ENCODE peak calls at places on chromosome 14, in six cellular contexts. D is cardiac muscle cell, E is IMR-90, R is mucosa of descending colon, H is colonic mucosa, U is astrocyte of the spinal cord. Y is an unnamed sample.

GRCh38 chr14:75257241-75257640 is 21.4 kb upstream of the FOS start:
- DNase-seq in D (no peak), E (peak), R (no peak), H (no peak), U (no peak), Y (no peak)

GRCh38 chr14:95452176-95452889 is 64.1 kb downstream of the SYNE3 start:
- DNase-seq in D (peak), E (no peak), R (no peak), H (no peak), U (no peak), Y (peak)

GRCh38 chr14:52091913-52092312 is 23.1 kb upstream of the NID2 start:
- DNase-seq in D (no peak), E (no peak), R (no peak), H (no peak), U (no peak), Y (no peak)

GRCh38 chr14:90839024-90839888 is 23.0 kb upstream of the TTC7B start:
- DNase-seq in D (peak), E (peak), R (no peak), H (no peak), U (peak), Y (no peak)

GRCh38 chr14:94307410-94307992 is 14.4 kb upstream of the SERPINA10 start:
- DNase-seq in D (no peak), E (no peak), R (no peak), H (peak), U (no peak), Y (no peak)

GRCh38 chr14:66662374-66662773 is 154.4 kb downstream of the GPHN start:
- DNase-seq in D (peak), E (no peak), R (no peak), H (no peak), U (no peak), Y (peak)

GRCh38 chr14:34678306-34678705 is 36.1 kb downstream of the CFL2 start:
- DNase-seq in D (peak), E (no peak), R (no peak), H (no peak), U (peak), Y (no peak)

GRCh38 chr14:96249016-96249415 is 7.0 kb upstream of the BDKRB1 start:
- DNase-seq in D (peak), E (peak), R (no peak), H (no peak), U (peak), Y (no peak)

GRCh38 chr14:32203928-32204357 is 874 bp upstream of the RNU6-8 start:
- DNase-seq in D (peak), E (no peak), R (peak), H (peak), U (no peak), Y (peak)

GRCh38 chr14:89615421-89615820 is 198.4 kb upstream of the FOXN3 start:
- DNase-seq in D (peak), E (no peak), R (no peak), H (no peak), U (no peak), Y (no peak)

GRCh38 chr14:23153891-23154796 is 29.3 kb downstream of the SLC7A8 start:
- DNase-seq in D (peak), E (no peak), R (peak), H (peak), U (no peak), Y (peak)

GRCh38 chr14:96424104-96424989 is 32.4 kb downstream of the AK7 start:
- DNase-seq in D (peak), E (peak), R (peak), H (peak), U (peak), Y (peak)

GRCh38 chr14:76880432-76880831 is 54.2 kb downstream of the LRRC74A start:
- DNase-seq in D (no peak), E (no peak), R (no peak), H (no peak), U (no peak), Y (no peak)

GRCh38 chr14:100739306-100739705 is 12.6 kb downstream of the DLK1 start:
- DNase-seq in D (no peak), E (no peak), R (no peak), H (no peak), U (no peak), Y (no peak)

GRCh38 chr14:38847161-38847560 is 255.9 kb downstream of the SEC23A start:
- DNase-seq in D (no peak), E (no peak), R (no peak), H (no peak), U (no peak), Y (no peak)

GRCh38 chr14:50320279-50320678 is 8.2 kb downstream of the DMAC2L start:
- DNase-seq in D (peak), E (peak), R (no peak), H (no peak), U (peak), Y (no peak)

GRCh38 chr14:64864258-64864657 is 15.4 kb downstream of the SPTB start:
- DNase-seq in D (no peak), E (no peak), R (no peak), H (no peak), U (no peak), Y (no peak)
- TF ChIP-seq CTCF in D (no peak), E (no peak), R (no peak), H (no peak), U (no peak), Y (no peak)

GRCh38 chr14:101889898-101890297 is 74.5 kb upstream of the DYNC1H1 start:
- DNase-seq in D (peak), E (no peak), R (no peak), H (peak), U (no peak), Y (no peak)
- TF ChIP-seq CTCF in D (no peak), E (no peak), R (no peak), H (no peak), U (no peak), Y (no peak)

GRCh38 chr14:80576401-80576800 is 365.1 kb upstream of the DIO2 start:
- DNase-seq in D (no peak), E (no peak), R (no peak), H (no peak), U (no peak), Y (no peak)

GRCh38 chr14:80575763-80576162 is 364.5 kb upstream of the DIO2 start:
- DNase-seq in D (no peak), E (no peak), R (no peak), H (no peak), U (no peak), Y (no peak)

GRCh38 chr14:80572666-80573065 is 361.4 kb upstream of the DIO2 start:
- DNase-seq in D (no peak), E (no peak), R (no peak), H (no peak), U (no peak), Y (no peak)

GRCh38 chr14:80567905-80568512 is 356.7 kb upstream of the DIO2 start:
- DNase-seq in D (peak), E (peak), R (no peak), H (no peak), U (peak), Y (peak)

GRCh38 chr14:80570930-80571298 is 359.6 kb upstream of the DIO2 start:
- DNase-seq in D (no peak), E (no peak), R (no peak), H (no peak), U (no peak), Y (no peak)
- TF ChIP-seq CTCF in D (no peak), E (no peak), R (no peak), H (no peak), U (no peak), Y (no peak)

DNA sequence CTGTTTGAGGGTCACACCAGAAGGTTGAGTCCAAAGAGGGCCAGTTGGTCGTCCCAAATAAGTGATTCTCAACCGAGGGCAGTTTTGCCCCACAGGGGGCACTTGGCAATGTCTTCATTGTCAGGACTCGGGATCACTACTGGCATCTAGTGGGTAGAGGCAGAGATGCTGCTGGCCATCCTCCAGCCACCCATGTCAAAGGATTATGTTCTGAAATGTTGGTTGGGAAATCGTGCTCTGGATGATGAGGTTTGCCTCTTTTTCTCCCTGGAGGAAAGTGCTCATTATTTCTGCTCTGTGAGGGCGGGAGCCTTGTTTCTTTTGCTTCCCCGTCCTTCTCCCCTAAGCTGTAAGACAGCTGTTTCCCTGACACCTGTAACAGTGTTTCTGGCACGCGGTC is 3.6 kb downstream of the ZNF839 start:
- DNase-seq in D (peak), E (peak), R (peak), H (peak), U (peak), Y (peak)
- TF ChIP-seq CTCF in D (peak), E (peak), R (no peak), H (peak), U (peak), Y (peak)

DNA sequence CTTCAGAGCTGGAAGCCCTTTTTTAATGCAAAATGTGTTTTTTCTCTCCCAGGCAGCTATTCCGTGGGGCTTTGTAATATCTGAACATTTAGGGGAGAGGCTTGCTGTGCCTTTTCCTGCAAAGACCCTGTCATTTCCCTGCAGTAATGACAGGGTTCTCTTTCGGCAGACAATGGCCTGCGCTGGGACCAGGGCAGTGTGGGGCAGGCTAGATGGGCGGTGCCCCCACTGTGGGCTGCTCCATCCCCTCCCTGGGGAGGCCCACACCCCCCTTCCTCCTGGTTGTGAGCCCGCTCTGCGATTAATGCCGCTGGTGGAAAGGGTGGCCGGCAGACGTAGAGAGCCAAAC is 31.4 kb downstream of the KIF26A start:
- DNase-seq in D (no peak), E (no peak), R (no peak), H (no peak), U (no peak), Y (no peak)
- TF ChIP-seq CTCF in D (no peak), E (no peak), R (no peak), H (no peak), U (no peak), Y (no peak)

GRCh38 chr14:63371033-63371432 is 52.3 kb upstream of the GPHB5 start:
- DNase-seq in D (no peak), E (no peak), R (no peak), H (no peak), U (no peak), Y (no peak)

GRCh38 chr14:63362305-63362914 is 43.7 kb upstream of the GPHB5 start:
- DNase-seq in D (no peak), E (no peak), R (peak), H (peak), U (no peak), Y (no peak)

GRCh38 chr14:63367742-63368364 is 49.1 kb upstream of the GPHB5 start:
- DNase-seq in D (no peak), E (no peak), R (no peak), H (no peak), U (no peak), Y (no peak)
- TF ChIP-seq CTCF in D (no peak), E (no peak), R (no peak), H (no peak), U (no peak), Y (no peak)

DNA sequence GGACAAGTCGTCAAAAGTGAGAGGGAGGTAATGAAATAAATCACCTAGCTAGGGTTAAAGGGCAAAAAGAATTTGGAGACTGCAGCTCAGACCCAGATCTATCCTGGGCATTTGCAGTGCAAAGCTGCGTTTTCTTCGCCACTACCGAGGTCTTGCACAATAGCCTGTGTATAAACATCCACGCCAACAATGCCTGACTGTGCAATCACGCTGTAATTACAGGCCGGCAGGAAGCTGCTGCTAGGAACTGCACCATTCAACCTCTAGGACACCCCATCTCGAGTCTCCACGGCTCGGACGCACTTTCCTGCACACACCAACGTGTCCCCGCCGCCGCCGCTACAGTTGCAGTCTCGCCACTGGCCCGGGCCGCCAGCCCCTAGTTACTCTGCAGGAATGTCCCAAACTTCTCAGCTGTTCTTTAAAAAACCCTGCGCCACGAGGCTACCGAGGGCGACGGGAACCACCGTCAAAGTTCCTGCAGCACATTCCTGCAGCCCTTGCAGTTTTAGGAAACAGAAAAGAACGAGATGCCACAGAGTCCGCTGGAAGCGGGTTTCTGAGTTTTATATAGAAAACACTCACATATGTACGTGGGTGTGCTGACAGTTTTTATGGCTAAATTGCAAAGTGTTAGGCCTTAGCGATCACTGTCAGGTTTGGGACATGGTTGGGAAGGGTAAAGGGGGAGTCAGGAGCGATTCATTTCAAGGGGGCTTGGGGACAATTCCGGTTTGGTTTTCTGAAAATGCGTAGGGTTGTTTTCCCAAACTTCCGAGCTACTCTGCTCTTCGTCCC is 65.6 kb upstream of the PTGR2 start:
- DNase-seq in D (peak), E (peak), R (peak), H (peak), U (peak), Y (peak)
- TF ChIP-seq CTCF in D (peak), E (peak), R (no peak), H (peak), U (peak), Y (no peak)

DNA sequence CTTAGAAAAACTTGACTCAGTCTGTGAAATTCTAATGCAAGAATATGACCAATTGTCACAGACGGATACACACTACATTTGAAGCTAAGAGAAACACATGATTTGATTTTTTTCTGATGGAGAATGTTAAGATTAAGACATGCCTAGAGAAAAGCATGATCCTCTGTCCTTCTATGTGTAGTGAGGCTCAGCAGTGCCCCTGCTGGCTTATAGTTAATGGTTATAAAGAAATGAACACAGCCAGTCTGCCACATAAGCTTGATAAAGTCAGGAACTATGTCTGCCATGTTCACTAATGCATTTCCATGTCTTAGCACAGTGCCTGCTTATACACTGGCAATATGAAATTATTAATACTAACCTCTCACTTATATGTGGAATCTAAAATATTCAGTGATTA is 168.1 kb upstream of the DAAM1 start:
- DNase-seq in D (peak), E (peak), R (no peak), H (no peak), U (peak), Y (peak)
- TF ChIP-seq CTCF in D (peak), E (peak), R (no peak), H (peak), U (peak), Y (peak)

DNA sequence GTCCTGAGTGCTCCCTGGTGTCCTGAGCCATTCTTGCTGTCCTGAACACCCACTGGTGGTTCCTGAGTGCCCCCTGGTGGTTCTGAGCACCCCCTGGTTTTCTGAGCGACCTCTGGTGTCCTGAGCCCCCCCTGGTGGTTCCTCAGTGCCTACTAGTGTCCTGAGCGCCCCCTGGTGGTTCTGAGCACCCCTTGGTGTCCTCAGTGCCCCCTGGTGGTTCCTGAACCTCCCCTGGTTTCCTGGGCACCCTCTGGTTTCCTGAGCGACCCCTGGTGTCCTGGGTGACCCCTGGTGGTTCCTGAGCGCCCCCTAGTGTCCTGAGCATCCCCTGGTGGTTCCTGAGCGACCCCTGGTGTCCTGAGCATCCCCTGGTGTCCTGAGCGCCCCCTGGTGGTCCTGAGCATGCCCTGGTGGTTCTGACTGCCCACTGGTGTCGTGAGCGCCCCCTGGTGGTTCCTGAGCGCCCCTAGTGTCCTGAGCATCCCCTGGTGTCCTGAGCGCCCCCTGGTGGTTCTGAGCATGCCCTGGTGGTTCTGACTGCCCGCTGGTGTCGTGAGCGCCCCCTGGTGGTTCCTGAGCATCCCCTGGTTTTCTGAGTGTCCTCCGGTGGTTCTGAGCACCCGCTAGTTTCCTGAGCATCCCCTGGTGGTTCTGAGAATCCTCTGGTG is 473.1 kb downstream of the TMEM121 start:
- DNase-seq in D (no peak), E (no peak), R (peak), H (peak), U (no peak), Y (peak)
- TF ChIP-seq CTCF in D (peak), E (peak), R (peak), H (peak), U (peak), Y (peak)

DNA sequence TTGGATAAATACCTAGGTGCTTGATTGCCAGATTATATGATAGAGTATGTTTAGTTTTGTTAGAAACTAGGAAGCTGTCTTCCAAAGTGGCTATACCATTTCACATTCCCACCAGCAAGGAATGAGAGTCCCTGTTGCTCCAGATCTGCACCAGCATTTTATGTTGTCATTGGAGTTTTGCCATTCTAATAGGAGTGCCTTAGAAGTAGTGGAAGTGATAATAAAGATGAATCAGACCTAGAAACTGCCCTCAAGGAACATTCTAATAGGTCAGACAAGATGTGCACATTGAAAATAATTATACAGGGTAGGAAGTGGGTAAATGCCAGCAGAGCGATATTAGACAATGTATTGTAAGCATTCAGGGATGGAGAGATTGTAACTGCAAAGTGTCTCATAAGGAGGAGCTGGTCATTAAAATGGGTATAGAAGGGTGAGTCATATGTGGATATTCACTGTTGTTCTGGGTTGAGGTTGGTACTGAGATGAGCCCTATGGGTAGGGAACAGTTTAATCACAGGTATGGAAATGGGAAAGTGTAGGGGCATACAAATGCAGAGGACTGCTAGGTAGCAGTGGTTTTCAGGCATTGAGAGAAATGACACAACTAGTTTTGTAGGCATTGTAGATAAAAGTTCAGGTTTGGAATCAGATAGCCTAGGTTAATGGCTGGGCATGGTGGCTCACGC is 71.5 kb downstream of the MNAT1 start:
- DNase-seq in D (peak), E (peak), R (no peak), H (no peak), U (peak), Y (no peak)
- TF ChIP-seq CTCF in D (no peak), E (no peak), R (no peak), H (no peak), U (no peak), Y (no peak)